ENCODE peak calls at places on chromosomes 1 and 21, in seven cellular contexts. G is stimulated activated CD8-positive, alpha-beta memory T cell treated with anti-CD3 and anti-CD28 coated beads, Interleukin-15, amount 100 ng/mL, for 24 hours; B is mesenchymal stem cell; Q is HS-5; H is psoas muscle; X is NCI-H2107; R is NCI-H2081. E is an unnamed sample.

GRCh38 chr1:8076171-8076570 is 50.1 kb upstream of the ERRFI1 start:
- DNase-seq in R (peak), G (no peak), B (no peak), Q (no peak), H (no peak), X (no peak), E (no peak)

GRCh38 chr1:21935891-21936365 is 1.2 kb downstream of the HSPG2 start:
- DNase-seq in H (no peak), X (no peak), R (no peak), G (no peak), Q (no peak), B (peak), E (no peak)

GRCh38 chr1:244187310-244187709 is 136.2 kb downstream of the ZBTB18 start:
- DNase-seq in X (no peak), G (no peak), H (no peak), Q (no peak), B (no peak), R (no peak), E (no peak)

GRCh38 chr1:51719146-51719545 is 102.3 kb downstream of the OSBPL9 start:
- DNase-seq in Q (no peak), G (no peak), X (no peak), R (no peak), B (no peak), H (no peak), E (no peak)

GRCh38 chr1:151502035-151502728 is 9.0 kb upstream of the CGN start:
- DNase-seq in X (no peak), G (no peak), H (no peak), R (no peak), B (no peak), Q (no peak), E (no peak)

GRCh38 chr1:233217832-233218231 is 77.7 kb downstream of the PCNX2 start:
- DNase-seq in Q (no peak), B (no peak), X (no peak), G (no peak), R (no peak), H (no peak), E (no peak)

GRCh38 chr1:94332952-94333351 is 85.2 kb upstream of the ABCD3 start:
- DNase-seq in Q (no peak), H (no peak), G (no peak), X (no peak), B (peak), R (no peak), E (no peak)

GRCh38 chr1:200550367-200550766 is 70.2 kb downstream of the KIF14 start:
- DNase-seq in B (no peak), X (no peak), R (no peak), G (no peak), H (no peak), Q (peak), E (no peak)

GRCh38 chr1:8587784-8588183 is 229.7 kb downstream of the RERE start:
- DNase-seq in B (no peak), Q (no peak), R (no peak), G (no peak), X (no peak), H (no peak), E (no peak)

GRCh38 chr1:40780678-40781613 is 2.6 kb upstream of the KCNQ4 start:
- DNase-seq in G (no peak), X (no peak), B (peak), H (no peak), Q (no peak), R (no peak), E (no peak)

GRCh38 chr1:11487196-11487751 is 8.3 kb downstream of the DISP3 start:
- DNase-seq in B (no peak), R (no peak), H (no peak), Q (no peak), X (no peak), G (no peak), E (no peak)

GRCh38 chr1:41795205-41795762 is 123.4 kb downstream of the HIVEP3 start:
- DNase-seq in B (peak), H (no peak), Q (no peak), X (no peak), R (no peak), G (no peak), E (no peak)

GRCh38 chr1:109248797-109249629 is at the start of gene CELSR2:
- DNase-seq in X (peak), R (peak), B (peak), G (peak), H (peak), Q (no peak), E (peak)

GRCh38 chr1:101282314-101283087 is 45.7 kb downstream of the S1PR1 start:
- DNase-seq in Q (no peak), B (no peak), X (no peak), G (no peak), H (no peak), R (no peak), E (no peak)

GRCh38 chr1:43887748-43888147 is 45.9 kb upstream of the ARTN start:
- DNase-seq in X (no peak), R (no peak), G (no peak), H (no peak), Q (no peak), B (no peak), E (no peak)

GRCh38 chr1:22539510-22540118 is 23.7 kb upstream of the EPHA8 start:
- DNase-seq in X (no peak), H (no peak), B (no peak), Q (no peak), R (no peak), G (no peak), E (no peak)

GRCh38 chr1:102891868-102892625 is 216.3 kb downstream of the COL11A1 start:
- DNase-seq in H (no peak), B (peak), X (no peak), G (no peak), R (no peak), Q (peak), E (no peak)

GRCh38 chr1:211574705-211575104 is 4.3 kb downstream of the SLC30A1 start:
- DNase-seq in Q (no peak), B (no peak), G (no peak), H (no peak), R (no peak), X (no peak), E (no peak)

GRCh38 chr1:240178366-240178765 is 86.7 kb downstream of the FMN2 start:
- DNase-seq in B (no peak), G (no peak), X (no peak), R (no peak), H (no peak), Q (no peak), E (no peak)

GRCh38 chr21:33196956-33197374 is 32.8 kb upstream of the IFNAR2 start:
- DNase-seq in G (no peak), Q (peak), H (peak), X (peak), B (peak), R (peak), E (peak)

GRCh38 chr1:153976819-153977249 is 640 bp downstream of the JTB start:
- DNase-seq in H (no peak), Q (no peak), R (peak), G (no peak), B (no peak), X (no peak), E (peak)

GRCh38 chr1:31952825-31953220 is 14.7 kb upstream of the PTP4A2 start:
- DNase-seq in R (no peak), H (no peak), Q (no peak), B (no peak), G (no peak), X (no peak), E (no peak)

GRCh38 chr1:193417945-193418744 is 231.7 kb upstream of the B3GALT2 start:
- DNase-seq in G (no peak), X (no peak), B (peak), R (no peak), H (no peak), Q (no peak), E (no peak)

GRCh38 chr1:101298663-101299062 is 61.8 kb downstream of the S1PR1 start:
- DNase-seq in G (no peak), B (no peak), X (no peak), H (no peak), R (no peak), Q (no peak), E (no peak)

GRCh38 chr21:42026072-42026415 is 15.9 kb upstream of the ZBTB21 start:
- DNase-seq in X (no peak), R (no peak), H (no peak), G (no peak), B (no peak), Q (no peak), E (no peak)

GRCh38 chr1:12107718-12108117 is 44.6 kb downstream of the TNFRSF8 start:
- DNase-seq in X (no peak), Q (no peak), H (no peak), G (no peak), B (no peak), R (no peak), E (no peak)

GRCh38 chr21:19340303-19340702 is 936.7 kb upstream of the TMPRSS15 start:
- DNase-seq in G (no peak), H (no peak), R (no peak), B (no peak), X (no peak), Q (no peak), E (no peak)

GRCh38 chr1:112808861-112809684 is 93.9 kb upstream of the PPM1J start:
- DNase-seq in H (peak), X (peak), R (peak), G (peak), B (peak), Q (peak), E (peak)

GRCh38 chr1:206477110-206477509 is 6.8 kb downstream of the IKBKE start:
- DNase-seq in X (no peak), H (peak), B (no peak), Q (no peak), G (no peak), R (no peak), E (no peak)

GRCh38 chr1:201528631-201529260 is 10.2 kb upstream of the NAV1 start:
- DNase-seq in G (no peak), Q (no peak), H (no peak), X (no peak), R (no peak), B (peak), E (no peak)

GRCh38 chr21:34924767-34925425 is 124.2 kb downstream of the RUNX1 start:
- DNase-seq in H (no peak), B (no peak), G (no peak), Q (no peak), R (no peak), X (no peak), E (no peak)

GRCh38 chr1:80008934-80009333 is 1002.4 kb upstream of the ADGRL4 start:
- DNase-seq in Q (no peak), H (no peak), G (no peak), R (no peak), B (no peak), X (no peak), E (no peak)

GRCh38 chr1:223143760-223144248 is 756 bp upstream of the TLR5 start:
- DNase-seq in X (peak), G (no peak), R (peak), H (peak), B (no peak), Q (no peak), E (no peak)

GRCh38 chr1:170668301-170668789 is 4.4 kb downstream of the PRRX1 start:
- DNase-seq in B (no peak), H (peak), R (peak), X (no peak), G (no peak), Q (no peak), E (no peak)

GRCh38 chr1:24526940-24527542 is 24.4 kb downstream of the RCAN3 start:
- DNase-seq in Q (no peak), X (no peak), H (no peak), R (peak), B (peak), G (no peak), E (no peak)

GRCh38 chr1:29513357-29513756 is 277.0 kb downstream of the PTPRU start:
- DNase-seq in X (peak), B (peak), Q (peak), H (no peak), R (peak), G (no peak), E (peak)

GRCh38 chr1:157252473-157252872 is 114.3 kb upstream of the ETV3 start:
- DNase-seq in R (no peak), H (no peak), Q (no peak), B (no peak), G (no peak), X (no peak), E (no peak)

GRCh38 chr1:155012052-155012546 is 9.5 kb downstream of the ZBTB7B start:
- DNase-seq in X (no peak), Q (no peak), H (peak), B (peak), G (no peak), R (peak), E (peak)